ENCODE peak calls at places on chromosomes 12 and 14, in eight cellular contexts. One of them, this sample, is unnamed. For H3K4me1, the result is how much of the 10 kb centered on the place peaks cover.

GRCh38 chr14:52275372-52275771 is 7.9 kb downstream of the PTGDR start:
- DNase-seq in adipocyte: no peak
- DNase-seq in IMR-90: no peak
- DNase-seq in CD8-positive, alpha-beta T cell: no peak
- DNase-seq in cardiac muscle cell: no peak
- DNase-seq in H9: no peak
- DNase-seq in CD4-positive, alpha-beta memory T cell: no peak
- DNase-seq in Caco-2: no peak
- DNase-seq in this sample: no peak

GRCh38 chr14:97580923-97581495 is 783.8 kb downstream of the VRK1 start:
- DNase-seq in adipocyte: no peak
- DNase-seq in IMR-90: no peak
- DNase-seq in CD8-positive, alpha-beta T cell: no peak
- DNase-seq in cardiac muscle cell: no peak
- DNase-seq in H9: peak
- DNase-seq in CD4-positive, alpha-beta memory T cell: no peak
- DNase-seq in Caco-2: no peak
- DNase-seq in this sample: no peak

GRCh38 chr14:27012641-27013040 is 414.8 kb upstream of the NOVA1 start:
- DNase-seq in adipocyte: no peak
- DNase-seq in IMR-90: no peak
- DNase-seq in CD8-positive, alpha-beta T cell: no peak
- DNase-seq in cardiac muscle cell: no peak
- DNase-seq in H9: no peak
- DNase-seq in CD4-positive, alpha-beta memory T cell: no peak
- DNase-seq in Caco-2: no peak
- DNase-seq in this sample: no peak

GRCh38 chr12:115998119-115998633 is 279.3 kb downstream of the MED13L start:
- DNase-seq in adipocyte: peak
- DNase-seq in IMR-90: peak
- DNase-seq in CD8-positive, alpha-beta T cell: no peak
- DNase-seq in cardiac muscle cell: peak
- DNase-seq in H9: peak
- DNase-seq in CD4-positive, alpha-beta memory T cell: peak
- DNase-seq in Caco-2: no peak
- DNase-seq in this sample: no peak

GRCh38 chr14:105927094-105927475 is 400.7 kb downstream of the TMEM121 start:
- DNase-seq in adipocyte: no peak
- DNase-seq in IMR-90: no peak
- DNase-seq in CD8-positive, alpha-beta T cell: no peak
- DNase-seq in cardiac muscle cell: no peak
- DNase-seq in H9: no peak
- DNase-seq in CD4-positive, alpha-beta memory T cell: no peak
- DNase-seq in Caco-2: peak
- DNase-seq in this sample: no peak

GRCh38 chr14:70741482-70741881 is 67.8 kb downstream of the MAP3K9 start:
- DNase-seq in adipocyte: no peak
- DNase-seq in IMR-90: no peak
- DNase-seq in CD8-positive, alpha-beta T cell: no peak
- DNase-seq in cardiac muscle cell: no peak
- DNase-seq in H9: no peak
- DNase-seq in CD4-positive, alpha-beta memory T cell: no peak
- DNase-seq in Caco-2: no peak
- DNase-seq in this sample: no peak

GRCh38 chr12:28409892-28410291 is 219.6 kb downstream of the CCDC91 start:
- DNase-seq in adipocyte: no peak
- DNase-seq in IMR-90: peak
- DNase-seq in CD8-positive, alpha-beta T cell: no peak
- DNase-seq in cardiac muscle cell: peak
- DNase-seq in H9: no peak
- DNase-seq in CD4-positive, alpha-beta memory T cell: no peak
- DNase-seq in Caco-2: no peak
- DNase-seq in this sample: no peak

GRCh38 chr12:117037296-117038022 is 61.8 kb downstream of the TESC start:
- DNase-seq in adipocyte: no peak
- DNase-seq in IMR-90: peak
- DNase-seq in CD8-positive, alpha-beta T cell: no peak
- DNase-seq in cardiac muscle cell: no peak
- DNase-seq in H9: no peak
- DNase-seq in CD4-positive, alpha-beta memory T cell: no peak
- DNase-seq in Caco-2: no peak
- DNase-seq in this sample: no peak

GRCh38 chr12:13864081-13864673 is 117.2 kb downstream of the GRIN2B start:
- DNase-seq in adipocyte: peak
- DNase-seq in IMR-90: peak
- DNase-seq in CD8-positive, alpha-beta T cell: peak
- DNase-seq in cardiac muscle cell: peak
- DNase-seq in H9: peak
- DNase-seq in CD4-positive, alpha-beta memory T cell: peak
- DNase-seq in Caco-2: peak
- DNase-seq in this sample: peak

GRCh38 chr12:53754633-53755261 is 3.0 kb upstream of the CISTR start:
- DNase-seq in adipocyte: peak
- DNase-seq in IMR-90: peak
- DNase-seq in CD8-positive, alpha-beta T cell: no peak
- DNase-seq in cardiac muscle cell: peak
- DNase-seq in H9: no peak
- DNase-seq in CD4-positive, alpha-beta memory T cell: no peak
- DNase-seq in Caco-2: no peak
- DNase-seq in this sample: no peak

GRCh38 chr14:77187649-77188012 is 6.0 kb downstream of the TMEM63C start:
- DNase-seq in adipocyte: no peak
- DNase-seq in IMR-90: no peak
- DNase-seq in CD8-positive, alpha-beta T cell: no peak
- DNase-seq in cardiac muscle cell: no peak
- DNase-seq in H9: no peak
- DNase-seq in CD4-positive, alpha-beta memory T cell: no peak
- DNase-seq in Caco-2: no peak
- DNase-seq in this sample: no peak

GRCh38 chr14:103207038-103207403 is 83.8 kb downstream of the TNFAIP2 start:
- DNase-seq in adipocyte: peak
- DNase-seq in IMR-90: no peak
- DNase-seq in CD8-positive, alpha-beta T cell: no peak
- DNase-seq in cardiac muscle cell: peak
- DNase-seq in H9: peak
- DNase-seq in CD4-positive, alpha-beta memory T cell: no peak
- DNase-seq in Caco-2: no peak
- DNase-seq in this sample: peak

GRCh38 chr12:54933381-54933780 is 51.2 kb downstream of the TESPA1 start:
- DNase-seq in adipocyte: no peak
- DNase-seq in IMR-90: peak
- DNase-seq in CD8-positive, alpha-beta T cell: no peak
- DNase-seq in cardiac muscle cell: peak
- DNase-seq in H9: no peak
- DNase-seq in CD4-positive, alpha-beta memory T cell: no peak
- DNase-seq in Caco-2: no peak
- DNase-seq in this sample: no peak

GRCh38 chr12:105462841-105463240 is 132.3 kb downstream of the C12orf75 start:
- DNase-seq in adipocyte: no peak
- DNase-seq in IMR-90: peak
- DNase-seq in CD8-positive, alpha-beta T cell: no peak
- DNase-seq in cardiac muscle cell: no peak
- DNase-seq in H9: no peak
- DNase-seq in CD4-positive, alpha-beta memory T cell: no peak
- DNase-seq in Caco-2: no peak
- DNase-seq in this sample: no peak

GRCh38 chr14:105581551-105582341 is 55.4 kb downstream of the TMEM121 start:
- DNase-seq in adipocyte: no peak
- DNase-seq in IMR-90: no peak
- DNase-seq in CD8-positive, alpha-beta T cell: no peak
- DNase-seq in cardiac muscle cell: no peak
- DNase-seq in H9: no peak
- DNase-seq in CD4-positive, alpha-beta memory T cell: no peak
- DNase-seq in Caco-2: peak
- DNase-seq in this sample: no peak

GRCh38 chr12:15194947-15195346 is 26.3 kb downstream of the RERG start:
- DNase-seq in adipocyte: no peak
- DNase-seq in IMR-90: no peak
- DNase-seq in CD8-positive, alpha-beta T cell: no peak
- DNase-seq in cardiac muscle cell: no peak
- DNase-seq in H9: no peak
- DNase-seq in CD4-positive, alpha-beta memory T cell: no peak
- DNase-seq in Caco-2: no peak
- DNase-seq in this sample: no peak

GRCh38 chr12:3727877-3728632 is 24.9 kb downstream of the CRACR2A start:
- DNase-seq in adipocyte: peak
- DNase-seq in IMR-90: peak
- DNase-seq in CD8-positive, alpha-beta T cell: peak
- DNase-seq in cardiac muscle cell: peak
- DNase-seq in H9: no peak
- DNase-seq in CD4-positive, alpha-beta memory T cell: peak
- DNase-seq in Caco-2: no peak
- DNase-seq in this sample: no peak

GRCh38 chr14:55274760-55275159 is 3.5 kb downstream of the FBXO34 start:
- DNase-seq in adipocyte: peak
- DNase-seq in IMR-90: peak
- DNase-seq in CD8-positive, alpha-beta T cell: no peak
- DNase-seq in cardiac muscle cell: peak
- DNase-seq in H9: no peak
- DNase-seq in CD4-positive, alpha-beta memory T cell: no peak
- DNase-seq in Caco-2: no peak
- DNase-seq in this sample: no peak

GRCh38 chr14:71713061-71713850 is 219.0 kb upstream of the RGS6 start:
- DNase-seq in adipocyte: peak
- DNase-seq in IMR-90: peak
- DNase-seq in CD8-positive, alpha-beta T cell: no peak
- DNase-seq in cardiac muscle cell: no peak
- DNase-seq in H9: no peak
- DNase-seq in CD4-positive, alpha-beta memory T cell: no peak
- DNase-seq in Caco-2: no peak
- DNase-seq in this sample: no peak

GRCh38 chr14:68140801-68141200 is 321.2 kb downstream of the RAD51B start:
- DNase-seq in adipocyte: no peak
- DNase-seq in IMR-90: no peak
- DNase-seq in CD8-positive, alpha-beta T cell: no peak
- DNase-seq in cardiac muscle cell: no peak
- DNase-seq in H9: no peak
- DNase-seq in CD4-positive, alpha-beta memory T cell: no peak
- DNase-seq in Caco-2: no peak
- DNase-seq in this sample: no peak
- H3K4me1 ChIP-seq in adipocyte: half or more
- H3K4me1 ChIP-seq in IMR-90: under half
- H3K4me1 ChIP-seq in CD8-positive, alpha-beta T cell: under half
- H3K4me1 ChIP-seq in cardiac muscle cell: under half
- H3K4me1 ChIP-seq in H9: under half
- H3K4me1 ChIP-seq in CD4-positive, alpha-beta memory T cell: under half
- H3K4me1 ChIP-seq in Caco-2: under half
- H3K4me1 ChIP-seq in this sample: under half

GRCh38 chr14:100033347-100034052 is 31.7 kb upstream of the EVL start:
- DNase-seq in adipocyte: no peak
- DNase-seq in IMR-90: no peak
- DNase-seq in CD8-positive, alpha-beta T cell: no peak
- DNase-seq in cardiac muscle cell: no peak
- DNase-seq in H9: no peak
- DNase-seq in CD4-positive, alpha-beta memory T cell: no peak
- DNase-seq in Caco-2: no peak
- DNase-seq in this sample: no peak
- H3K4me1 ChIP-seq in adipocyte: under half
- H3K4me1 ChIP-seq in IMR-90: under half
- H3K4me1 ChIP-seq in CD8-positive, alpha-beta T cell: under half
- H3K4me1 ChIP-seq in cardiac muscle cell: under half
- H3K4me1 ChIP-seq in H9: under half
- H3K4me1 ChIP-seq in CD4-positive, alpha-beta memory T cell: under half
- H3K4me1 ChIP-seq in Caco-2: under half
- H3K4me1 ChIP-seq in this sample: under half

GRCh38 chr14:37869633-37870032 is 274.2 kb downstream of the TTC6 start:
- DNase-seq in adipocyte: no peak
- DNase-seq in IMR-90: no peak
- DNase-seq in CD8-positive, alpha-beta T cell: no peak
- DNase-seq in cardiac muscle cell: no peak
- DNase-seq in H9: no peak
- DNase-seq in CD4-positive, alpha-beta memory T cell: no peak
- DNase-seq in Caco-2: no peak
- DNase-seq in this sample: no peak
- H3K4me1 ChIP-seq in adipocyte: under half
- H3K4me1 ChIP-seq in IMR-90: under half
- H3K4me1 ChIP-seq in CD8-positive, alpha-beta T cell: under half
- H3K4me1 ChIP-seq in cardiac muscle cell: under half
- H3K4me1 ChIP-seq in H9: under half
- H3K4me1 ChIP-seq in CD4-positive, alpha-beta memory T cell: under half
- H3K4me1 ChIP-seq in Caco-2: under half
- H3K4me1 ChIP-seq in this sample: under half

GRCh38 chr14:38973083-38973700 is 129.8 kb downstream of the SEC23A start:
- DNase-seq in adipocyte: no peak
- DNase-seq in IMR-90: no peak
- DNase-seq in CD8-positive, alpha-beta T cell: no peak
- DNase-seq in cardiac muscle cell: no peak
- DNase-seq in H9: no peak
- DNase-seq in CD4-positive, alpha-beta memory T cell: no peak
- DNase-seq in Caco-2: no peak
- DNase-seq in this sample: no peak
- H3K4me1 ChIP-seq in adipocyte: under half
- H3K4me1 ChIP-seq in IMR-90: under half
- H3K4me1 ChIP-seq in CD8-positive, alpha-beta T cell: under half
- H3K4me1 ChIP-seq in cardiac muscle cell: under half
- H3K4me1 ChIP-seq in H9: under half
- H3K4me1 ChIP-seq in CD4-positive, alpha-beta memory T cell: under half
- H3K4me1 ChIP-seq in Caco-2: under half
- H3K4me1 ChIP-seq in this sample: under half

GRCh38 chr12:125096894-125097293 is 31.7 kb downstream of the AACS start:
- DNase-seq in adipocyte: no peak
- DNase-seq in IMR-90: no peak
- DNase-seq in CD8-positive, alpha-beta T cell: no peak
- DNase-seq in cardiac muscle cell: no peak
- DNase-seq in H9: no peak
- DNase-seq in CD4-positive, alpha-beta memory T cell: no peak
- DNase-seq in Caco-2: no peak
- DNase-seq in this sample: no peak
- H3K4me1 ChIP-seq in adipocyte: under half
- H3K4me1 ChIP-seq in IMR-90: under half
- H3K4me1 ChIP-seq in CD8-positive, alpha-beta T cell: under half
- H3K4me1 ChIP-seq in cardiac muscle cell: under half
- H3K4me1 ChIP-seq in H9: under half
- H3K4me1 ChIP-seq in CD4-positive, alpha-beta memory T cell: under half
- H3K4me1 ChIP-seq in Caco-2: under half
- H3K4me1 ChIP-seq in this sample: under half

This sample was measured in tibial nerve.